ENCODE peak calls at places on chromosomes 16 and 17, in nine cellular contexts. W, M, K, I, J, Z, C, R and P are unnamed samples.

GRCh38 chr17:8122391-8122922 is 1.4 kb downstream of the HES7 start:
- DNase-seq in W (no peak), M (no peak), K (peak; percentile 91), I (no peak), J (no peak), Z (no peak), C (no peak), R (peak; percentile 50), P (no peak)

GRCh38 chr17:57862990-57863667 is 13.3 kb upstream of the MRPS23 start:
- DNase-seq in W (no peak), M (no peak), K (no peak), I (no peak), J (no peak), Z (no peak), C (peak; percentile 94), R (no peak), P (no peak)

GRCh38 chr17:20934288-20934687 is 108.5 kb downstream of the USP22 start:
- DNase-seq in W (no peak), M (no peak), K (no peak), I (no peak), J (no peak), Z (no peak), C (no peak), R (no peak), P (no peak)

GRCh38 chr16:11087691-11088431 is 143.5 kb downstream of the CLEC16A start:
- DNase-seq in W (no peak), M (no peak), K (peak; percentile 42), I (no peak), J (no peak), Z (no peak), C (no peak), R (peak; percentile 57), P (no peak)

GRCh38 chr17:2695243-2695960 is 16.2 kb downstream of the CLUH start:
- DNase-seq in W (no peak), M (no peak), K (no peak), I (no peak), J (no peak), Z (peak; percentile 41), C (no peak), R (no peak), P (no peak)

GRCh38 chr16:67342616-67343015 is 16.0 kb downstream of the LRRC36 start:
- DNase-seq in W (no peak), M (no peak), K (no peak), I (no peak), J (no peak), Z (no peak), C (no peak), R (no peak), P (no peak)

GRCh38 chr16:57600048-57600835 is 28.2 kb upstream of the ADGRG1 start:
- DNase-seq in W (no peak), M (no peak), K (peak; percentile 88), I (peak; percentile 75), J (peak; percentile 75), Z (peak; percentile 74), C (peak; percentile 70), R (peak; percentile 32), P (peak; percentile 61)

GRCh38 chr17:29566473-29567361 is at the start of gene ABHD15:
- DNase-seq in W (peak; percentile 63), M (no peak), K (peak; percentile 67), I (peak; percentile 52), J (peak; percentile 75), Z (peak; percentile 87), C (peak; percentile 35), R (peak; percentile 59), P (no peak)

GRCh38 chr16:57091990-57092785 is at the start of gene CPNE2:
- DNase-seq in W (peak; percentile 72), M (no peak), K (peak; percentile 55), I (peak; percentile 83), J (peak; percentile 36), Z (peak; percentile 76), C (no peak), R (peak; percentile 34), P (no peak)

GRCh38 chr17:40451420-40451819 is 8.2 kb downstream of the IGFBP4 start:
- DNase-seq in W (peak; percentile 87), M (no peak), K (no peak), I (peak; percentile 83), J (no peak), Z (no peak), C (no peak), R (peak; percentile 91), P (no peak)

GRCh38 chr17:75778861-75779249 is 5.8 kb upstream of the UNK start:
- DNase-seq in W (no peak), M (no peak), K (peak; percentile 79), I (no peak), J (peak; percentile 74), Z (peak; percentile 78), C (peak; percentile 49), R (peak; percentile 35), P (no peak)

GRCh38 chr17:32927724-32928526 is at the start of gene TMEM98:
- DNase-seq in W (peak; percentile 20), M (no peak), K (peak; percentile 65), I (peak; percentile 12), J (peak; percentile 16), Z (no peak), C (no peak), R (peak; percentile 12), P (no peak)

GRCh38 chr17:46831573-46832305 is 13.2 kb upstream of the WNT3 start:
- DNase-seq in W (no peak), M (no peak), K (no peak), I (no peak), J (no peak), Z (peak; percentile 33), C (no peak), R (no peak), P (no peak)
- H3K27me3 ChIP-seq in W (peaks cover 38% of the 10 kb centered on the region), M (no peaks in the 10 kb centered on the region), K (no peaks in the 10 kb centered on the region), I (no peaks in the 10 kb centered on the region), J (no peaks in the 10 kb centered on the region), Z (peaks cover under 1% of the 10 kb centered on the region), C (peaks cover 46% of the 10 kb centered on the region), R (peaks cover 19% of the 10 kb centered on the region), P (peaks cover 1% of the 10 kb centered on the region)

GRCh38 chr16:28526201-28527099 is 12.3 kb downstream of the NUPR1 start:
- DNase-seq in W (no peak), M (no peak), K (no peak), I (no peak), J (no peak), Z (no peak), C (peak; percentile 99), R (no peak), P (no peak)

GRCh38 chr16:28529124-28529523 is 9.7 kb downstream of the NUPR1 start:
- DNase-seq in W (no peak), M (no peak), K (no peak), I (no peak), J (no peak), Z (no peak), C (no peak), R (no peak), P (no peak)

GRCh38 chr16:28531777-28532744 is 6.7 kb downstream of the NUPR1 start:
- DNase-seq in W (peak; percentile 83), M (no peak), K (peak; percentile 78), I (no peak), J (no peak), Z (peak; percentile 89), C (peak; percentile 84), R (no peak), P (peak; percentile 35)

GRCh38 chr16:28527985-28528384 is 10.8 kb downstream of the NUPR1 start:
- DNase-seq in W (no peak), M (no peak), K (no peak), I (no peak), J (no peak), Z (no peak), C (no peak), R (no peak), P (no peak)

GRCh38 chr16:28528463-28528867 is 10.3 kb downstream of the NUPR1 start:
- DNase-seq in W (no peak), M (no peak), K (no peak), I (no peak), J (no peak), Z (no peak), C (peak; percentile 78), R (no peak), P (no peak)
- H3K27me3 ChIP-seq in W (no peaks in the 10 kb centered on the region), M (no peaks in the 10 kb centered on the region), K (no peaks in the 10 kb centered on the region), I (no peaks in the 10 kb centered on the region), J (no peaks in the 10 kb centered on the region), Z (no peaks in the 10 kb centered on the region), C (no peaks in the 10 kb centered on the region), R (no peaks in the 10 kb centered on the region), P (no peaks in the 10 kb centered on the region)

GRCh38 chr16:88938119-88938932 is 38.7 kb downstream of the CBFA2T3 start:
- DNase-seq in W (no peak), M (no peak), K (no peak), I (no peak), J (no peak), Z (no peak), C (no peak), R (no peak), P (no peak)

GRCh38 chr16:88938933-88939813 is 37.8 kb downstream of the CBFA2T3 start:
- DNase-seq in W (peak; percentile 52), M (no peak), K (no peak), I (peak; percentile 47), J (no peak), Z (no peak), C (no peak), R (no peak), P (no peak)

GRCh38 chr16:88941051-88941932 is 35.7 kb downstream of the CBFA2T3 start:
- DNase-seq in W (peak; percentile 66), M (no peak), K (peak; percentile 44), I (no peak), J (no peak), Z (no peak), C (no peak), R (no peak), P (no peak)

GRCh38 chr16:88940196-88941050 is 36.6 kb downstream of the CBFA2T3 start:
- DNase-seq in W (no peak), M (no peak), K (peak; percentile 61), I (no peak), J (no peak), Z (no peak), C (no peak), R (no peak), P (no peak)

DNA sequence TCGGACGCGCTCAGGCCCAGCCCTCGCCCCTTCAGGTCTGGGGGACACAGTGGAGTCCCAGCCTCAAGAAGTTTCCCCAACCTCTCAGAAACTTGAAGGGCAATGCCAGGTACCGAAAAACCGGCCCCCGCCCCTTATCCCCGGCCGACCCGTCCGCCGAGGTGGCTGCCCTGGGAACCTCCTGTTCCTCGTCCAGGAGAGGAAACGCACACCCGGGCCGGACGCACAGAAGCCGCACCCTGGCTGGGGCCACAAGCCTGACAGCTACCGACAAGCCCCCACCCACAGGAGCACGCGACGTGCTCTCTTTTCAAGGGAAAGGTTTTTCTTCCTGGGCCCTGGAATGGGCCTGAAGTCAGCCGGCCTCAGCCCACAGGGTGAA is 37.2 kb downstream of the CBFA2T3 start:
- DNase-seq in W (peak; percentile 67), M (no peak), K (peak; percentile 34), I (no peak), J (no peak), Z (peak; percentile 74), C (no peak), R (no peak), P (no peak)
- H3K27me3 ChIP-seq in W (peaks cover 72% of the 10 kb centered on the region), M (no peaks in the 10 kb centered on the region), K (peaks cover 27% of the 10 kb centered on the region), I (peaks cover 98% of the 10 kb centered on the region), J (no peaks in the 10 kb centered on the region), Z (peaks cover 31% of the 10 kb centered on the region), C (peaks cover 88% of the 10 kb centered on the region), R (peaks cover 80% of the 10 kb centered on the region), P (peaks cover 15% of the 10 kb centered on the region)

GRCh38 chr16:874366-875181 is 74.0 kb upstream of the GNG13 start:
- DNase-seq in W (peak; percentile 5), M (no peak), K (no peak), I (no peak), J (no peak), Z (peak; percentile 38), C (no peak), R (no peak), P (no peak)
- H3K27me3 ChIP-seq in W (no peaks in the 10 kb centered on the region), M (no peaks in the 10 kb centered on the region), K (no peaks in the 10 kb centered on the region), I (no peaks in the 10 kb centered on the region), J (peaks cover 95% of the 10 kb centered on the region), Z (no peaks in the 10 kb centered on the region), C (no peaks in the 10 kb centered on the region), R (no peaks in the 10 kb centered on the region), P (no peaks in the 10 kb centered on the region)

GRCh38 chr17:28230011-28230410 is 89.0 kb upstream of the TMEM97 start:
- DNase-seq in W (no peak), M (no peak), K (peak; percentile 39), I (no peak), J (peak; percentile 46), Z (no peak), C (no peak), R (no peak), P (no peak)
- H3K27me3 ChIP-seq in W (peaks cover 69% of the 10 kb centered on the region), M (peaks cover 3% of the 10 kb centered on the region), K (no peaks in the 10 kb centered on the region), I (no peaks in the 10 kb centered on the region), J (peaks cover 4% of the 10 kb centered on the region), Z (peaks cover 37% of the 10 kb centered on the region), C (peaks cover 5% of the 10 kb centered on the region), R (peaks cover 48% of the 10 kb centered on the region), P (no peaks in the 10 kb centered on the region)